ENCODE peak calls at places on chromosomes 12 and 14, in seven cellular contexts. Z is GM06990, K is AG10803, F is Panc1, S is GM12878, T is bronchial epithelial cell, O is dorsolateral prefrontal cortex. A is an unnamed sample.

GRCh38 chr12:38884666-38885065 is 20.7 kb downstream of the CPNE8 start:
- DNase-seq in Z (no peak), K (no peak), F (no peak), S (no peak), T (no peak), O (no peak), A (no peak)

GRCh38 chr14:23242076-23242475 is 4.3 kb downstream of the RNF212B start:
- DNase-seq in Z (no peak), K (no peak), F (no peak), S (no peak), T (no peak), O (no peak), A (no peak)

GRCh38 chr14:67457782-67458181 is 30.7 kb downstream of the TMEM229B start:
- DNase-seq in Z (no peak), K (no peak), F (no peak), S (no peak), T (no peak), O (no peak), A (no peak)

GRCh38 chr14:89356927-89357326 is 60.1 kb downstream of the FOXN3 start:
- DNase-seq in Z (no peak), K (no peak), F (no peak), S (no peak), T (no peak), O (no peak), A (no peak)

GRCh38 chr14:93333631-93334095 is 827 bp upstream of the BTBD7 start:
- DNase-seq in Z (no peak), K (no peak), F (no peak), S (no peak), T (no peak), O (no peak), A (no peak)

GRCh38 chr14:67166450-67166853 is 22.8 kb upstream of the GARIN2 start:
- DNase-seq in Z (no peak), K (peak), F (peak), S (no peak), T (peak), O (peak), A (peak)

GRCh38 chr14:95609398-95609990 is 74.6 kb downstream of the GLRX5 start:
- DNase-seq in Z (peak), K (peak), F (no peak), S (no peak), T (peak), O (peak), A (no peak)

GRCh38 chr14:72574687-72575086 is 319.2 kb downstream of the DPF3 start:
- DNase-seq in Z (no peak), K (no peak), F (no peak), S (no peak), T (no peak), O (no peak), A (no peak)

GRCh38 chr14:94942601-94943000 is 172.7 kb upstream of the GSC start:
- DNase-seq in Z (no peak), K (no peak), F (no peak), S (no peak), T (no peak), O (no peak), A (no peak)

GRCh38 chr14:68144051-68144681 is 324.6 kb downstream of the RAD51B start:
- DNase-seq in Z (no peak), K (peak), F (no peak), S (no peak), T (no peak), O (no peak), A (no peak)

GRCh38 chr12:54379401-54380201 is 4.9 kb downstream of the ZNF385A start:
- DNase-seq in Z (peak), K (peak), F (peak), S (no peak), T (peak), O (peak), A (peak)

GRCh38 chr12:3115078-3115477 is 37.9 kb downstream of the TSPAN9 start:
- DNase-seq in Z (no peak), K (no peak), F (no peak), S (no peak), T (no peak), O (no peak), A (no peak)

GRCh38 chr14:36835145-36835544 is 173.5 kb downstream of the PAX9 start:
- DNase-seq in Z (no peak), K (no peak), F (no peak), S (no peak), T (no peak), O (no peak), A (no peak)

GRCh38 chr14:60514378-60515243 is 5.7 kb downstream of the SIX6 start:
- DNase-seq in Z (no peak), K (no peak), F (no peak), S (no peak), T (no peak), O (no peak), A (no peak)

GRCh38 chr12:13101854-13102375 is 1.6 kb downstream of the GSG1 start:
- DNase-seq in Z (no peak), K (no peak), F (no peak), S (no peak), T (peak), O (no peak), A (no peak)

GRCh38 chr12:46763230-46763629 is 62.6 kb downstream of the SLC38A4 start:
- DNase-seq in Z (peak), K (no peak), F (no peak), S (no peak), T (no peak), O (no peak), A (no peak)

GRCh38 chr14:76990084-76990483 is 38.4 kb downstream of the IRF2BPL start:
- DNase-seq in Z (no peak), K (no peak), F (no peak), S (no peak), T (no peak), O (no peak), A (no peak)

GRCh38 chr14:56608682-56609081 is 29.1 kb downstream of the TMEM260 start:
- DNase-seq in Z (no peak), K (peak), F (no peak), S (no peak), T (peak), O (no peak), A (no peak)

GRCh38 chr14:69387311-69387710 is 10.8 kb downstream of the ERH start:
- DNase-seq in Z (no peak), K (peak), F (no peak), S (no peak), T (no peak), O (no peak), A (peak)

GRCh38 chr12:20369164-20370000 is 1.0 kb downstream of the PDE3A start:
- DNase-seq in Z (peak), K (peak), F (no peak), S (no peak), T (no peak), O (peak), A (no peak)

GRCh38 chr12:65699251-65699650 is 125.0 kb upstream of the HMGA2 start:
- DNase-seq in Z (no peak), K (peak), F (no peak), S (no peak), T (peak), O (no peak), A (no peak)

GRCh38 chr12:92898755-92899154 is 30.3 kb downstream of the EEA1 start:
- DNase-seq in Z (no peak), K (peak), F (no peak), S (no peak), T (peak), O (no peak), A (no peak)

GRCh38 chr14:75310295-75311059 is 31.8 kb downstream of the FOS start:
- DNase-seq in Z (no peak), K (peak), F (no peak), S (no peak), T (peak), O (peak), A (peak)

GRCh38 chr14:103541944-103542544 is 13.0 kb downstream of the TRMT61A start:
- DNase-seq in Z (peak), K (no peak), F (no peak), S (no peak), T (no peak), O (no peak), A (no peak)

GRCh38 chr12:98870521-98870920 is 225.4 kb downstream of the APAF1 start:
- DNase-seq in Z (no peak), K (no peak), F (no peak), S (no peak), T (no peak), O (peak), A (no peak)

GRCh38 chr14:85535916-85536834 is 6.2 kb downstream of the FLRT2 start:
- DNase-seq in Z (no peak), K (peak), F (no peak), S (no peak), T (peak), O (no peak), A (no peak)

GRCh38 chr12:57838594-57839302 is 7.8 kb downstream of the CTDSP2 start:
- DNase-seq in Z (peak), K (no peak), F (no peak), S (no peak), T (no peak), O (no peak), A (no peak)
- H3K4me3 ChIP-seq in Z (peak), K (peak), F (no peak), S (peak), T (no peak), O (no peak), A (no peak)

DNA sequence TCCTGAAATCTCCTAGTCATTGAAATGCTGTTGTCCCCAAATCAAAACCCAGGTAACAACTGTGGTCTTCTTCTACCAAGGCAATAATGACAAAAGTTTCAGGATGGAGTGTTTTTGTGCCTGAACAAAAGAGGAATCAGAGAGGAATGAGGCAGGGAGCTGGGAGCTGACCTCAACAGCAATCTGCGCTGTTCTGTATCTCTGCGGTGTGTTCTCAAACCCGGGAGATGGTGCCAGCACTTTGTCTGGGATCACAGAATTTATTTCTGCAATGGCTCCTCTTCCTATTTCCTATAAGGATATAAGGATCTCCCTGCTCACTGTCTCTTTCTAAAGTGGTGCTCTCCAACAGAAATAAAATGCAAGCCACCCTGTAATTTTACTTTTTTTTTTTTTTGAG is 449 bp upstream of the GLT8D2 start:
- DNase-seq in Z (no peak), K (peak), F (no peak), S (no peak), T (no peak), O (no peak), A (no peak)
- H3K4me3 ChIP-seq in Z (no peak), K (peak), F (peak), S (no peak), T (no peak), O (no peak), A (peak)

DNA sequence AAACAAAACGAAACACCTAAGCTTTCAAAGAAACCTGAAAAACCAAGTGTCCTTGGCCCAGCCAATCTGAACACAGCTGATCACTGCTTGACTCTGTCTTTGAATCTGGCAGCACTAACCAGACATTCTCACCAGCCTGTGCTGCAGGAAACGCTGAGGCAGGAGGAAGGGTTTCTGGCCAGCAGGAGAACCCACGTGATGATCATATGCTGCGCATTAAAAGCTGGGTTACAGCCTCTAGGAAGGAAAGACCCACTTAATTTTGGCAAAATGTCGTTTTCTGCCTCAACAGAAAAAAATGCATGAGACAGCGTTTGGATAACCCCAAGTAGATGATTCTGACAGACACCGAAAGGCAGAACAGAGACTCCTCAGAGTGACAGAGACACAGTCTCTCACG is 9.8 kb downstream of the APPL2 start:
- DNase-seq in Z (no peak), K (peak), F (no peak), S (no peak), T (no peak), O (peak), A (peak)
- H3K4me3 ChIP-seq in Z (no peak), K (no peak), F (no peak), S (peak), T (no peak), O (no peak), A (no peak)

GRCh38 chr12:55876110-55876509 is 33.4 kb upstream of the MMP19 start:
- DNase-seq in Z (no peak), K (peak), F (no peak), S (no peak), T (no peak), O (peak), A (no peak)

GRCh38 chr12:55877824-55878223 is 35.1 kb upstream of the MMP19 start:
- DNase-seq in Z (no peak), K (no peak), F (no peak), S (no peak), T (no peak), O (no peak), A (no peak)

GRCh38 chr12:55874465-55874864 is 31.7 kb upstream of the MMP19 start:
- DNase-seq in Z (no peak), K (peak), F (no peak), S (no peak), T (peak), O (no peak), A (peak)

GRCh38 chr12:55875704-55876103 is 33.0 kb upstream of the MMP19 start:
- DNase-seq in Z (no peak), K (no peak), F (no peak), S (no peak), T (no peak), O (no peak), A (no peak)
- H3K4me3 ChIP-seq in Z (no peak), K (no peak), F (no peak), S (no peak), T (no peak), O (no peak), A (no peak)

GRCh38 chr14:63204407-63205280 is at the start of gene RHOJ:
- DNase-seq in Z (no peak), K (no peak), F (no peak), S (no peak), T (no peak), O (peak), A (no peak)
- H3K4me3 ChIP-seq in Z (no peak), K (peak), F (no peak), S (no peak), T (peak), O (peak), A (peak)

DNA sequence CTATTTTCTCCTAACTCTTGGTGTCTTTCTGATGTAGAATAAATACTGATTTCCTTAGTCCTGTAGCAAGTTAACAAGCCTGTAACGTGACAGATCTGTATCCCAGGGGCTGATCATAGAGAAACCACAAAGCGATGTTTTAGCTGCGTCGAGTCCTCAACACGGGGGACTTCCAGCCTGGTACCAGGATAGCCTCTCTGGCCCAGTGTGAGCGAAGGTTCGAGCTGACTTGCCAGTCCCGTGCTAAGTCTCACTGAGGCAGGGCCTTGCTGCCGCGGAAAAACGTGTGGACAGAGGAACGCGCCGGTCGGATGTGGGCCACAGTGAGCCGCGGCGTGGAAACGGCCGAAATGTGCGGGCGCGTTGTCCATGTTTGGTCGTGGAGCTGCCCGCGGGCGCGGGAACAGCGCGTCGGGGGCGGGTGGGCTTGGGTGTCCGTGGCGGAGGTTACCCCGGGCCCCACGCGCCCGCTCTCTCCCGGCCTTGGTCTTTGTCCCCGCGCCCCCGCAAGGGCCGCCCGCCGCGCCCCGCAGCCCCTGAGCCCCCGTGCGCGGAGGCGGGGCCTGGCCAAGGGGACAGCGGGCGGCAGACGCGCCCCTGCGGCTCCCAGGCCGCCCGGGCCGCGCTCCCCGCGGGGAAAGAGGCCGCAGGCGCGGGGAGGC is 531 bp upstream of the EML1 start:
- DNase-seq in Z (peak), K (peak), F (no peak), S (no peak), T (peak), O (no peak), A (no peak)
- H3K4me3 ChIP-seq in Z (no peak), K (peak), F (peak), S (no peak), T (peak), O (peak), A (peak)

GRCh38 chr12:40831916-40832315 is 139.7 kb downstream of the CNTN1 start:
- DNase-seq in Z (no peak), K (no peak), F (no peak), S (no peak), T (peak), O (no peak), A (no peak)

GRCh38 chr12:40829738-40830144 is 137.5 kb downstream of the CNTN1 start:
- DNase-seq in Z (no peak), K (no peak), F (no peak), S (no peak), T (peak), O (no peak), A (no peak)

GRCh38 chr12:40833818-40834217 is 141.6 kb downstream of the CNTN1 start:
- DNase-seq in Z (no peak), K (no peak), F (no peak), S (no peak), T (no peak), O (no peak), A (no peak)

GRCh38 chr12:40834321-40834720 is 142.1 kb downstream of the CNTN1 start:
- DNase-seq in Z (no peak), K (no peak), F (no peak), S (no peak), T (no peak), O (no peak), A (no peak)

DNA sequence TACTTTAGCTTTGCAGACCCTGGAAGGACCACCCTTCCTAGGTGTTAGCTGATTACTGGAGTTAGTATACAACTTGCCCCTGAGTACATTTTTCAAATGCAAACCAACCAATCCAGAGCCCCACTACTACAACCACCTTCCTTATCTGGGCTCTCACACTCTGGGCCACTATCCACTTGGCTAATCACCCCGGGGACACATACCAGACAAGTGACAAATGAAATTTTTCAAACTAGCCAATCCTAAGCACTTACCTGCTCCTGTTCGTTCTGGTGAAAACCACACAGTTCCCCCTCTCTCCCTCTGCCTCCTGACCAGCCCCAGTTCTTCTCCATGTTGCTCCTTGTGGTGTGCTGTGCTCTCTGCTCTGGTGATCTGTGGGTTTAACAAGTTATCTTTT is 140.4 kb downstream of the CNTN1 start:
- DNase-seq in Z (no peak), K (no peak), F (no peak), S (no peak), T (no peak), O (no peak), A (no peak)
- H3K4me3 ChIP-seq in Z (no peak), K (no peak), F (no peak), S (no peak), T (no peak), O (no peak), A (no peak)

DNA sequence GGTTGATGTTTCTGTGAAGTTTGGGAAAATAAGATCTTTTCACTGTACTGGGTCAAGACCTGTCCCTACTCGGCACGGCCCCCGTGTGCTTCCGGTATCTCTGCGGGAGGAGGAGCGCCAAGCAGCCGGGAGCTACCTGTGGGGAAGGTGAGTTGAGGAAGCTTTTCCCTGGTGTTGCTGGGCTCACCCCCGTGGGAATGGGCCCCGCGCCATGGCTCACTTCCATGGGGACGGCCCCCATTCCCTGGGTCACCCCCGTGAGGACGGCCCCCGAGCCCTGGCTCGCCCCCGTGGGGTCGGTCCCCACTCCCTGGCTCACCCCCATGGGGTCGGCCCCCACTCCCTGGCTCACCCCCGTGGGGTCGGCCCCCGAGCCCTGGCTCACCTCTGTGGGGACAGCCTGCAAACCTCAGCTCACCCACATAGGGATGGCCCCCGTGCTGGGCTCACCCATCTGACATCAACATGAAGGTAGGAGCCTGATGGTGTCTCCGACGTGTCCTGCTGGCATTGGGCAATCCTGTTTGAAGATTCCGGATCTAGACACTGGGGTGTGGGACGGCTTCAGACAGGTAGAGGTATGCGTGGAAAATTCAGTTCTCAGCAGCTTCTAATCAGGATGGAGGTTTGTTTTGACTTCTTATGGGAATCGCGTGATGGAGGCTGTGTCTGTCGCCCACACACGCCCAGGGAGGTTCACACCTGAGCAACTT is 9.1 kb downstream of the LRCOL1 start:
- DNase-seq in Z (no peak), K (no peak), F (no peak), S (no peak), T (no peak), O (no peak), A (no peak)
- H3K4me3 ChIP-seq in Z (no peak), K (peak), F (no peak), S (no peak), T (no peak), O (no peak), A (no peak)

GRCh38 chr12:62438098-62438692 is 28.4 kb upstream of the MON2 start:
- DNase-seq in Z (no peak), K (peak), F (peak), S (peak), T (peak), O (peak), A (peak)

GRCh38 chr12:62435337-62436163 is 31.1 kb upstream of the MON2 start:
- DNase-seq in Z (peak), K (peak), F (peak), S (no peak), T (peak), O (peak), A (peak)

GRCh38 chr12:62434504-62435336 is 31.9 kb upstream of the MON2 start:
- DNase-seq in Z (no peak), K (no peak), F (no peak), S (no peak), T (peak), O (no peak), A (no peak)

DNA sequence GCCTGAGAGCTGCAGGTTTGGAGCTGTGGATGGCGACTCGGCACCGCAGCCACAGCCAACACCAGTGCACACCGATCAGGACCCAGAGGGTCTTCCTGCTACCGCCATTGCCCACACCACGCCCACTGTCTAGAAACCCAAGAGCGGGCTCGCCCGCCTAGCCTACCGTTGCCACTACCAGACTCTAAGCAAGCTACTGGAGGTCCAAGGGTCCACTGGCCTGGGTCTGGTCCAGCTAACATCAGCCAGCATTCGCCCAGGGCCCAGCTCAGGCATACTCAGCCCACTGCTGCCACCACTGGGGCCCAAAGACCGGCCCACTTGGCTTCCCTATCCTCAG is 30.5 kb upstream of the MON2 start:
- DNase-seq in Z (no peak), K (no peak), F (no peak), S (no peak), T (no peak), O (no peak), A (no peak)
- H3K4me3 ChIP-seq in Z (no peak), K (no peak), F (no peak), S (no peak), T (no peak), O (no peak), A (no peak)

GRCh38 chr14:70789361-70789760 is 20.0 kb downstream of the MAP3K9 start:
- DNase-seq in Z (no peak), K (peak), F (no peak), S (no peak), T (peak), O (no peak), A (no peak)
- H3K4me3 ChIP-seq in Z (no peak), K (no peak), F (no peak), S (no peak), T (no peak), O (no peak), A (no peak)